ENCODE peak calls at places on chromosomes 11 and 22, in four cellular contexts. A is K562, O is IMR-90, V is endothelial cell of umbilical vein. D is an unnamed sample.

GRCh38 chr22:21726650-21727049 is 8.9 kb downstream of the YPEL1 start:
- DNase-seq in A (peak), O (no peak), V (no peak), D (no peak)

GRCh38 chr11:1222491-1223345 is at the start of gene MUC5B:
- DNase-seq in A (no peak), O (no peak), V (no peak), D (no peak)

GRCh38 chr11:45662665-45663485 is 2.5 kb downstream of the CHST1 start:
- DNase-seq in A (peak), O (peak), V (peak), D (no peak)

GRCh38 chr11:93403930-93404329 is 73.4 kb downstream of the DEUP1 start:
- DNase-seq in A (no peak), O (no peak), V (no peak), D (no peak)

GRCh38 chr11:43923327-43924111 is 18.9 kb upstream of the C11orf96 start:
- DNase-seq in A (no peak), O (peak), V (peak), D (no peak)

GRCh38 chr11:119091083-119091650 is 6.5 kb downstream of the HMBS start:
- DNase-seq in A (peak), O (peak), V (no peak), D (no peak)

GRCh38 chr11:114315749-114316368 is 19.7 kb downstream of the NNMT start:
- DNase-seq in A (no peak), O (no peak), V (peak), D (no peak)

GRCh38 chr11:132064987-132065620 is 694.7 kb downstream of the NTM start:
- DNase-seq in A (no peak), O (peak), V (peak), D (no peak)

GRCh38 chr11:133945087-133945974 is 11.4 kb downstream of the IGSF9B start:
- DNase-seq in A (no peak), O (peak), V (no peak), D (no peak)

GRCh38 chr11:66131937-66132632 is 62.0 kb downstream of the PACS1 start:
- DNase-seq in A (no peak), O (no peak), V (no peak), D (no peak)

GRCh38 chr11:4027746-4028145 is 66.9 kb upstream of the RRM1 start:
- DNase-seq in A (no peak), O (peak), V (no peak), D (no peak)

GRCh38 chr11:57325735-57326048 is 940 bp upstream of the TNKS1BP1 start:
- DNase-seq in A (no peak), O (no peak), V (peak), D (no peak)

GRCh38 chr11:199004-199581 is 6.2 kb downstream of the SCGB1C1 start:
- DNase-seq in A (no peak), O (no peak), V (no peak), D (no peak)

GRCh38 chr11:70844387-70844786 is 408.0 kb downstream of the SHANK2 start:
- DNase-seq in A (no peak), O (no peak), V (no peak), D (no peak)

GRCh38 chr11:19607656-19608360 is 104.8 kb upstream of the NAV2 start:
- DNase-seq in A (no peak), O (peak), V (no peak), D (no peak)

GRCh38 chr11:15770798-15771414 is 585.4 kb downstream of the SOX6 start:
- DNase-seq in A (peak), O (peak), V (peak), D (no peak)

GRCh38 chr22:19629331-19629719 is 85.0 kb upstream of the SEPTIN5 start:
- DNase-seq in A (no peak), O (no peak), V (no peak), D (no peak)

GRCh38 chr11:3615998-3616397 is 25.8 kb downstream of the ART5 start:
- DNase-seq in A (no peak), O (no peak), V (no peak), D (no peak)

DNA sequence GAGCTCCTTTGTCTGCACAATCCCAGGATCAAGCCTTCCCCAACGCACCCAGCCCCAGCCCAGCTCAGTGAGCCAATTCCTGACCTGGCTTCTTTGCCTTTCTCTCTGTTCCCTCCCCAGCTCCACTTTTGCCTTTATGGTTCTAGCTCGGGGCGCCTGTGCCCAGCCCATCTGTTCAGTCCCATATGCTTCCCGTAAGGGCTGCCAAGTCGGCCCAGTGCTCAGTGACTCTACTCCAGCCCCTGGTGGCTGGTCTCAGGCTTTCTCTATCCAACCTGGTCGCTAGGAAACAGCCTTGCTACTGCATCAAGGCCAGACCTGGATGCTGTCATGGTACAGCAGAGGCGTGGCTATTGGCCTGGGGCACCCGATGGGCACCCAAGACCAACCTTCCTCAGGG is 178.1 kb downstream of the DSCAML1 start:
- DNase-seq in A (no peak), O (no peak), V (no peak), D (no peak)
- TF ChIP-seq FOS in A (no peak), O (no peak), V (no peak), D (no peak)

GRCh38 chr11:33802414-33802950 is 28.2 kb upstream of the FBXO3 start:
- DNase-seq in A (no peak), O (peak), V (peak), D (no peak)
- TF ChIP-seq FOS in A (no peak), O (no peak), V (no peak), D (no peak)

GRCh38 chr22:18077639-18078328 is at the start of gene PEX26:
- DNase-seq in A (peak), O (peak), V (peak), D (peak)

GRCh38 chr22:18078329-18079041 is 695 bp downstream of the PEX26 start:
- DNase-seq in A (peak), O (peak), V (peak), D (no peak)

GRCh38 chr22:18077087-18077638 is 627 bp upstream of the PEX26 start:
- DNase-seq in A (no peak), O (no peak), V (peak), D (no peak)

GRCh38 chr22:18075101-18075730 is 2.6 kb upstream of the PEX26 start:
- DNase-seq in A (no peak), O (no peak), V (no peak), D (no peak)

DNA sequence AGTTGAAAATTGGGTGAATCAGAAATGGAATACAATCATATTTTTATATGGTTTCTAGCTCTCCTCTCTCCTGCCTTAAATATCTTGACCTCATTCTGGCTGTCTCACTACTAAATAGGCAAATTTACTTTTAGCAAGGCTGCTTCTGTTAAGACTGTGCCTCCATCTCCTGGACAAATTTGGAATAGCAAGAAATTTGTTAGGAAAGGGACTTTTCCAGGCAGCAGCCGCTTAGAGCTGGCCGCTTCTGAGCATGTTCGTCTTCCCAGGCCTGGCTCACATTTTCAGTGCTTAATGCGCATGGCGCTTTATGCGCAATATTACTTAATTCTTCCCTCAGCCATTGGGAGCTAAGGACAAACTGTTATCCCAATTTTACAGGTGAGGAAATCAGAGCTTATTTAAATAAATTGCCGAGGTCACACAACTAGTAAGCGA is 1.7 kb upstream of the PEX26 start:
- DNase-seq in A (peak), O (peak), V (peak), D (no peak)
- TF ChIP-seq FOS in A (no peak), O (no peak), V (no peak), D (no peak)

DNA sequence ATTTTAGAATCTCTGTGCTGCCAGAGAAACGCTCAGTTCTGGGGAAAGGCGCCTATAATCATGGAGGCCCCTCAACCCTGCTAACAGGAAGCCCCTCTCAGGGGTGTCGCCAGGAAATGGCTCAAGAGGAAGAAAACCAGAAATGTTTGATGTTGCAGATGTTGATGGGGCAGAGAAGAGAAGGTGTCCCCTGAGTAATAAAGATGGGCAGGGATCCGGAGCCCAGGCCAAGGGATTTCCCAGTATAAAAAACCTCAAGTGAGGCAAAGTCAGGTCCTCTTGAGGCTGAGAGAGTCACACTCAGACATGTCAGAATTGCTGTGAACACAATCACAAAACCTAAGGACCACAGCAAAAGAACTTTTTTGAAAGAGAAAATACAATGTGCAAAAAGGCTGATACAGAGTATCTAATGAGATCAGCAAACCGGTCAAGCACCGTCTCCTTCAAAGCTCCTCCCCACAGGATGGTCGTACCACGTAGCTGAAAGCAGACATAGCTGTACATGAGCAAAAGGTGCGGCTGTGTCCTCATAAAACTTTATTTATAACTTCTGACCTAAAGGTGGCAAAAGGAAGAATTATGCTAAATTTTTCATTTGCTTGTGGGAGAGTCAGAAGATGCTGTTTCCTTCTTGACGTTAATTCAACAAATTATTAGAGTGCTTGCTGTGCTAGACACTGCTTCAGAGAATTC is 12.2 kb downstream of the MOV10L1 start:
- DNase-seq in A (no peak), O (no peak), V (no peak), D (no peak)
- TF ChIP-seq FOS in A (no peak), O (no peak), V (no peak), D (no peak)

DNA sequence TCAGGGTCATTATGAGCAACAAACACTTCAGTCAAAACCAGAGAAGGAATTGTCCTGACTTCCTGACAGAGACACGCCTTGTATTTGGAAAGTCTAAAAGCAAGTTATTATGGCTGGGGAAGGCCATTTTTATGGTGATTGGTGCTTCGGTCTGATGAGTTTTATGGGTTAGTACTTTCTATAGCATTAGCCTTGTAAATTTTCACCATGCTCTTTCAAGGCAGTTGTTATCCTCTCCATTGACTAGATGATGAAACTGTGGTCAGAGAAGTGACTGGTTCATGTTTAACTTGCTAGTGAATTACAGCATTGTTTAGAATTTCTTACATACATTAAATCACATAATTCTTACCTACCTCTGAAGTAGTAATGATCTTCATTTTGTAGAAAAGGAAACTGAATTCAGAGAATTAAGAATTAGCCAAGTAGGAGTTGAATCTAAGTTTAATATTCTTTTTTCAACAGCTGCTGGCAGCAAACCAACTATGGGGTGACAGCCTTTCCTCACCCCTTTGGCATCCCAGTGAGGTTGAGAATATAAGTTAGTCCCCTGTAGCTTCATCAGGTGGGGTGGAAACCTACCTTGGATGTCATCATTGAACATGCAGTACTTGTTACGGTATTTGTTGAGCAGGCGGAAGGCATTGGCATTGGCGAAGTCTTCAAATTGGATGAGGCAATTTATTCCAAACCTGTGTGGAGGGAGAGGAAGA is 90.0 kb downstream of the CCDC81 start:
- DNase-seq in A (no peak), O (no peak), V (no peak), D (no peak)
- TF ChIP-seq FOS in A (no peak), O (no peak), V (no peak), D (no peak)

DNA sequence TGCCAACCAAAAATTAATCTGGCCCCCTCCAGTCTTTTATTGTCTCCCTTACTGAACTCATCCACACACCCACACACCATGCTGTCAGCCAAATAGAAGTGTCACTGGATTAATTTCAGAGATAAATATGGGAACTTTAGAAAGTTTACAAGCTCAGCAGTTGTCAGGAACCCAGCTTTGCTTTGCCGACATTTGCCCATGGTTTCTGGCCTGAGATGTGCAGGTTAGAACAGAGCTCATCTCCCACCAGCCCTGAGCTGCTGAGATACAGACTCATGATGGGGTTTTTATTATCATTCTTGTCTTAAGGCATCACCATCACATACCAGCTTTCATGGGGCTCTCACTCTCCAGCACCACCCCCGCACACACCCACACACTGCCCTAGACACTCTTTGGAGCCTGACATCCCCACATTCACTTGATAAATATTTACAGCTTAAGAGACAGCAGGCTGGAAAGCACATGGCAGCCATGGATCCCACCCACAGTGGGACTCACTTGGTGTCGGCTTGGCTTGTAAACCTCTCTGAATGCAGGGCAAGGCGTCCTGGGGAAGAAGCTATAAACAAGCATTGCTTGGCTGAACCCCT is 23.7 kb upstream of the CTR9 start:
- DNase-seq in A (no peak), O (peak), V (no peak), D (no peak)
- TF ChIP-seq FOS in A (no peak), O (no peak), V (no peak), D (no peak)

DNA sequence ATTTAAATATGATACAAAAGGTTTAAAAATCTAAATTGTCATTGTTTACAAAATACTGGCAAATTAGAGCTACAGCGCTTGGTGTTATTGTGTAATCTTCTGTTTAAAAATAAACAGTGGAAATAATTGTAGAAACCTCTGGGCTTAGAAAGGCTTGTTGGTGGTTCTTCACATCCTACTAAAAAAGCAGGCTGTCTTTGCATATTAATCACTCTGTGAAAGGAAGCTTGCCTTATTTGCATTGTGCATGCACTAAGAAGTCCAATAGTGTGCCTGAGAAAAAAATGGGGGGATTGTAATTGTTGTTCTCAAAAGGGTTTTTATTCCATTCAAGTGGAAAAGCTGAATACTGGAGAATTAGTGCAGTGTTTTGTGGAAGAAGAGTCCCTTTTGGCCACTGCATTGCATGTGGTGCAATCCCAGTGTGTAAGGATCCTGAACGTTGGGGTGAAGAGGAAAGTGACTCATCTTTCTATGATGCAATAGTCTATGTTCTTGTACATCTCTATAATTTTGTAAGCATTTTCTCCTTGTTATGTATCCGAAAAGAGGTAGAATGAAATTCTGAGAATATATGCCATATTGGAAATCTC is 16.5 kb downstream of the NCAM1 start:
- DNase-seq in A (no peak), O (peak), V (no peak), D (no peak)
- TF ChIP-seq FOS in A (no peak), O (no peak), V (no peak), D (no peak)

DNA sequence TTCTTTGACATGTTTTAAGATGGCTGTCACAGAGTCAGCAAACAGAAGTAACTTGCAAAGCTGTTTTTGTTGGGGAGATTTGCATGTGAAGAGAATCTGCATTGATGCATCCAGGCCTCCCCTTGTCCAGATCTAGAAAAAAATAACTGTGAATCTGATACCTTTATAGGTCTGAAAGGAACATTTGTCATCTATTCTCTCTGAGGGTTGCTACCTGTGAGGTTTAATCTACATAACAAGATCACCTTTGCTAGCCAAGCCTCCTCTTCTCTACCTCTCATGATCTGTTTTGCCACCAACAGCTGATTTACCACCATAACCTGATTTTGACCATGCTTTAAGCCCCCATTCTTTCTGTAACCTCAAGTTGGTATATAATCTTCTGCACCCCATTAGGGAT is 47.2 kb upstream of the SLC5A12 start:
- DNase-seq in A (no peak), O (no peak), V (no peak), D (no peak)
- TF ChIP-seq FOS in A (no peak), O (no peak), V (no peak), D (no peak)

D was measured in GM12878.